ENCODE peak calls at places on chromosomes 6 and 20, in nine cellular contexts. Y, Z, S, M, F, Q, A, R and I are unnamed samples.

GRCh38 chr20:59939052-59939878 is 840 bp downstream of the PPP1R3D start:
- ATAC-seq in Y (no peak), Z (no peak), A (no peak), M (no peak), F (no peak), Q (no peak), R (no peak), S (peak), I (no peak)

GRCh38 chr6:134272365-134272764 is 45.5 kb downstream of the SGK1 start:
- ATAC-seq in R (no peak), Y (no peak), F (no peak), M (no peak), A (no peak), Z (no peak), S (no peak), Q (no peak), I (no peak)

GRCh38 chr20:44576297-44576696 is 6.1 kb upstream of the PKIG start:
- ATAC-seq in Q (peak), Y (peak), F (no peak), A (no peak), M (peak), S (no peak), Z (no peak), R (no peak), I (no peak)

GRCh38 chr6:7138921-7139358 is 31.2 kb downstream of the RREB1 start:
- ATAC-seq in Z (no peak), R (no peak), Y (peak), S (peak), Q (no peak), A (peak), M (peak), F (peak), I (peak)

GRCh38 chr20:35734777-35735649 is 7.0 kb downstream of the RBM39 start:
- ATAC-seq in S (no peak), F (no peak), Q (no peak), A (no peak), R (no peak), M (no peak), Y (no peak), Z (no peak), I (no peak)

GRCh38 chr20:33724439-33725094 is 4.5 kb upstream of the PXMP4 start:
- ATAC-seq in Q (no peak), Z (no peak), F (no peak), M (no peak), R (no peak), Y (no peak), S (no peak), A (no peak), I (no peak)

GRCh38 chr20:58778774-58779173 is 71.9 kb downstream of the GNAS-AS1 start:
- ATAC-seq in F (no peak), R (no peak), Y (no peak), S (no peak), Q (no peak), A (no peak), Z (no peak), M (no peak), I (no peak)

GRCh38 chr6:150081702-150082101 is 12.8 kb upstream of the ULBP3 start:
- ATAC-seq in Q (no peak), A (no peak), R (no peak), M (no peak), S (no peak), Y (no peak), F (no peak), Z (no peak), I (no peak)

GRCh38 chr20:33862709-33863403 is 51.7 kb downstream of the CHMP4B start:
- ATAC-seq in Q (peak), M (peak), Z (peak), F (peak), Y (peak), A (peak), S (peak), R (peak), I (no peak)

GRCh38 chr6:18380165-18380564 is 7.0 kb upstream of the RNF144B start:
- ATAC-seq in S (no peak), Y (no peak), Q (no peak), R (no peak), A (no peak), Z (no peak), F (no peak), M (no peak), I (no peak)

GRCh38 chr6:94045473-94045872 is 626.1 kb upstream of the EPHA7 start:
- ATAC-seq in R (no peak), M (no peak), A (no peak), F (no peak), Z (no peak), Q (no peak), S (no peak), Y (no peak), I (no peak)

GRCh38 chr6:149403534-149403933 is 3.5 kb downstream of the SUMO4 start:
- ATAC-seq in S (no peak), A (peak), Y (no peak), Z (no peak), M (no peak), F (peak), R (no peak), Q (no peak), I (peak)

GRCh38 chr6:5201271-5201670 is 59.5 kb downstream of the LYRM4 start:
- ATAC-seq in A (no peak), F (no peak), R (no peak), M (no peak), Z (no peak), Q (no peak), S (no peak), Y (no peak), I (no peak)

GRCh38 chr6:53041356-53041755 is 23.8 kb upstream of the FBXO9 start:
- ATAC-seq in F (no peak), Y (no peak), Q (no peak), R (no peak), A (no peak), M (no peak), S (no peak), Z (no peak), I (no peak)